ENCODE peak calls at places on chromosomes 7 and 10, in eight cellular contexts. One of them, this sample, is unnamed.

GRCh38 chr10:71835671-71836593 is 15.1 kb downstream of the PSAP start:
- DNase-seq in WTC11: no peak
- DNase-seq in NCI-H345: peak; percentile 15
- DNase-seq in left ventricle myocardium superior: peak; percentile 71
- DNase-seq in NCI-H526: peak; percentile 94
- DNase-seq in stimulated activated naive B cell treated with anti-CD40 and anti-IgM and Interleukin-4, amounts not matched to agents 10 μg/mL and 1 μg/mL and 100 μg/mL, for 72 hours: peak; percentile 93
- DNase-seq in PC-9: no peak
- DNase-seq in AG09319: peak; percentile 86
- DNase-seq in this sample: no peak

GRCh38 chr10:84820121-84820520 is 491.7 kb downstream of the CCSER2 start:
- DNase-seq in WTC11: no peak
- DNase-seq in NCI-H345: peak; percentile 20
- DNase-seq in left ventricle myocardium superior: no peak
- DNase-seq in NCI-H526: peak; percentile 75
- DNase-seq in stimulated activated naive B cell treated with anti-CD40 and anti-IgM and Interleukin-4, amounts not matched to agents 10 μg/mL and 1 μg/mL and 100 μg/mL, for 72 hours: no peak
- DNase-seq in PC-9: no peak
- DNase-seq in AG09319: no peak
- DNase-seq in this sample: peak; percentile 10

GRCh38 chr10:58622286-58622685 is 109.6 kb downstream of the BICC1 start:
- DNase-seq in WTC11: no peak
- DNase-seq in NCI-H345: no peak
- DNase-seq in left ventricle myocardium superior: no peak
- DNase-seq in NCI-H526: no peak
- DNase-seq in stimulated activated naive B cell treated with anti-CD40 and anti-IgM and Interleukin-4, amounts not matched to agents 10 μg/mL and 1 μg/mL and 100 μg/mL, for 72 hours: no peak
- DNase-seq in PC-9: no peak
- DNase-seq in AG09319: no peak
- DNase-seq in this sample: no peak

GRCh38 chr7:711093-711966 is 15.2 kb upstream of the DNAAF5 start:
- DNase-seq in WTC11: no peak
- DNase-seq in NCI-H345: no peak
- DNase-seq in left ventricle myocardium superior: peak; percentile 60
- DNase-seq in NCI-H526: no peak
- DNase-seq in stimulated activated naive B cell treated with anti-CD40 and anti-IgM and Interleukin-4, amounts not matched to agents 10 μg/mL and 1 μg/mL and 100 μg/mL, for 72 hours: no peak
- DNase-seq in PC-9: no peak
- DNase-seq in AG09319: no peak
- DNase-seq in this sample: no peak

GRCh38 chr10:78405231-78405630 is 371.6 kb downstream of the RPS24 start:
- DNase-seq in WTC11: no peak
- DNase-seq in NCI-H345: no peak
- DNase-seq in left ventricle myocardium superior: no peak
- DNase-seq in NCI-H526: no peak
- DNase-seq in stimulated activated naive B cell treated with anti-CD40 and anti-IgM and Interleukin-4, amounts not matched to agents 10 μg/mL and 1 μg/mL and 100 μg/mL, for 72 hours: no peak
- DNase-seq in PC-9: no peak
- DNase-seq in AG09319: no peak
- DNase-seq in this sample: no peak

GRCh38 chr10:32263300-32263699 is 83.7 kb downstream of the EPC1 start:
- DNase-seq in WTC11: no peak
- DNase-seq in NCI-H345: no peak
- DNase-seq in left ventricle myocardium superior: no peak
- DNase-seq in NCI-H526: no peak
- DNase-seq in stimulated activated naive B cell treated with anti-CD40 and anti-IgM and Interleukin-4, amounts not matched to agents 10 μg/mL and 1 μg/mL and 100 μg/mL, for 72 hours: no peak
- DNase-seq in PC-9: no peak
- DNase-seq in AG09319: no peak
- DNase-seq in this sample: no peak

GRCh38 chr10:73898730-73899400 is 12.1 kb upstream of the PLAU start:
- DNase-seq in WTC11: no peak
- DNase-seq in NCI-H345: no peak
- DNase-seq in left ventricle myocardium superior: no peak
- DNase-seq in NCI-H526: no peak
- DNase-seq in stimulated activated naive B cell treated with anti-CD40 and anti-IgM and Interleukin-4, amounts not matched to agents 10 μg/mL and 1 μg/mL and 100 μg/mL, for 72 hours: no peak
- DNase-seq in PC-9: no peak
- DNase-seq in AG09319: no peak
- DNase-seq in this sample: no peak

GRCh38 chr7:16356241-16356958 is 64.9 kb downstream of the CRPPA start:
- DNase-seq in WTC11: no peak
- DNase-seq in NCI-H345: no peak
- DNase-seq in left ventricle myocardium superior: no peak
- DNase-seq in NCI-H526: no peak
- DNase-seq in stimulated activated naive B cell treated with anti-CD40 and anti-IgM and Interleukin-4, amounts not matched to agents 10 μg/mL and 1 μg/mL and 100 μg/mL, for 72 hours: no peak
- DNase-seq in PC-9: no peak
- DNase-seq in AG09319: no peak
- DNase-seq in this sample: no peak

GRCh38 chr7:141511370-141512335 is 39.6 kb upstream of the AGK start:
- DNase-seq in WTC11: peak; percentile 61
- DNase-seq in NCI-H345: no peak
- DNase-seq in left ventricle myocardium superior: peak; percentile 34
- DNase-seq in NCI-H526: peak; percentile 85
- DNase-seq in stimulated activated naive B cell treated with anti-CD40 and anti-IgM and Interleukin-4, amounts not matched to agents 10 μg/mL and 1 μg/mL and 100 μg/mL, for 72 hours: no peak
- DNase-seq in PC-9: peak; percentile 5
- DNase-seq in AG09319: no peak
- DNase-seq in this sample: no peak

GRCh38 chr10:128526793-128527375 is 400.7 kb upstream of the MKI67 start:
- DNase-seq in WTC11: peak; percentile 27
- DNase-seq in NCI-H345: peak; percentile 94
- DNase-seq in left ventricle myocardium superior: no peak
- DNase-seq in NCI-H526: no peak
- DNase-seq in stimulated activated naive B cell treated with anti-CD40 and anti-IgM and Interleukin-4, amounts not matched to agents 10 μg/mL and 1 μg/mL and 100 μg/mL, for 72 hours: no peak
- DNase-seq in PC-9: no peak
- DNase-seq in AG09319: no peak
- DNase-seq in this sample: no peak

GRCh38 chr7:140653319-140654108 is 12.9 kb upstream of the DENND2A start:
- DNase-seq in WTC11: peak; percentile 66
- DNase-seq in NCI-H345: peak; percentile 80
- DNase-seq in left ventricle myocardium superior: no peak
- DNase-seq in NCI-H526: peak; percentile 94
- DNase-seq in stimulated activated naive B cell treated with anti-CD40 and anti-IgM and Interleukin-4, amounts not matched to agents 10 μg/mL and 1 μg/mL and 100 μg/mL, for 72 hours: no peak
- DNase-seq in PC-9: peak; percentile 63
- DNase-seq in AG09319: peak; percentile 80
- DNase-seq in this sample: peak; percentile 65

GRCh38 chr7:47333131-47333887 is 248.6 kb downstream of the TNS3 start:
- DNase-seq in WTC11: no peak
- DNase-seq in NCI-H345: no peak
- DNase-seq in left ventricle myocardium superior: no peak
- DNase-seq in NCI-H526: no peak
- DNase-seq in stimulated activated naive B cell treated with anti-CD40 and anti-IgM and Interleukin-4, amounts not matched to agents 10 μg/mL and 1 μg/mL and 100 μg/mL, for 72 hours: no peak
- DNase-seq in PC-9: no peak
- DNase-seq in AG09319: no peak
- DNase-seq in this sample: no peak

GRCh38 chr10:85612833-85613232 is 753.8 kb downstream of the GRID1 start:
- DNase-seq in WTC11: peak; percentile 29
- DNase-seq in NCI-H345: no peak
- DNase-seq in left ventricle myocardium superior: no peak
- DNase-seq in NCI-H526: peak; percentile 0
- DNase-seq in stimulated activated naive B cell treated with anti-CD40 and anti-IgM and Interleukin-4, amounts not matched to agents 10 μg/mL and 1 μg/mL and 100 μg/mL, for 72 hours: no peak
- DNase-seq in PC-9: no peak
- DNase-seq in AG09319: no peak
- DNase-seq in this sample: peak; percentile 8

GRCh38 chr7:55415173-55415778 is 50.1 kb downstream of the LANCL2 start:
- DNase-seq in WTC11: peak; percentile 82
- DNase-seq in NCI-H345: peak; percentile 84
- DNase-seq in left ventricle myocardium superior: peak; percentile 80
- DNase-seq in NCI-H526: peak; percentile 89
- DNase-seq in stimulated activated naive B cell treated with anti-CD40 and anti-IgM and Interleukin-4, amounts not matched to agents 10 μg/mL and 1 μg/mL and 100 μg/mL, for 72 hours: peak; percentile 60
- DNase-seq in PC-9: peak; percentile 82
- DNase-seq in AG09319: peak; percentile 34
- DNase-seq in this sample: peak; percentile 43

GRCh38 chr7:76412249-76412648 is 2.8 kb upstream of the SSC4D start:
- DNase-seq in WTC11: no peak
- DNase-seq in NCI-H345: no peak
- DNase-seq in left ventricle myocardium superior: no peak
- DNase-seq in NCI-H526: no peak
- DNase-seq in stimulated activated naive B cell treated with anti-CD40 and anti-IgM and Interleukin-4, amounts not matched to agents 10 μg/mL and 1 μg/mL and 100 μg/mL, for 72 hours: no peak
- DNase-seq in PC-9: no peak
- DNase-seq in AG09319: no peak
- DNase-seq in this sample: no peak

GRCh38 chr7:65239707-65240352 is 133.8 kb upstream of the ZNF92 start:
- DNase-seq in WTC11: peak; percentile 68
- DNase-seq in NCI-H345: peak; percentile 54
- DNase-seq in left ventricle myocardium superior: peak; percentile 60
- DNase-seq in NCI-H526: peak; percentile 81
- DNase-seq in stimulated activated naive B cell treated with anti-CD40 and anti-IgM and Interleukin-4, amounts not matched to agents 10 μg/mL and 1 μg/mL and 100 μg/mL, for 72 hours: no peak
- DNase-seq in PC-9: peak; percentile 19
- DNase-seq in AG09319: no peak
- DNase-seq in this sample: no peak

GRCh38 chr10:117914330-117914729 is 132.4 kb downstream of the RAB11FIP2 start:
- DNase-seq in WTC11: no peak
- DNase-seq in NCI-H345: no peak
- DNase-seq in left ventricle myocardium superior: no peak
- DNase-seq in NCI-H526: no peak
- DNase-seq in stimulated activated naive B cell treated with anti-CD40 and anti-IgM and Interleukin-4, amounts not matched to agents 10 μg/mL and 1 μg/mL and 100 μg/mL, for 72 hours: no peak
- DNase-seq in PC-9: no peak
- DNase-seq in AG09319: no peak
- DNase-seq in this sample: no peak

GRCh38 chr7:23530901-23531793 is 634 bp downstream of the TRA2A start:
- DNase-seq in WTC11: peak; percentile 53
- DNase-seq in NCI-H345: peak; percentile 47
- DNase-seq in left ventricle myocardium superior: peak; percentile 54
- DNase-seq in NCI-H526: peak; percentile 83
- DNase-seq in stimulated activated naive B cell treated with anti-CD40 and anti-IgM and Interleukin-4, amounts not matched to agents 10 μg/mL and 1 μg/mL and 100 μg/mL, for 72 hours: peak; percentile 44
- DNase-seq in PC-9: peak; percentile 17
- DNase-seq in AG09319: no peak
- DNase-seq in this sample: no peak

GRCh38 chr7:4734587-4735365 is 40.6 kb upstream of the AP5Z1 start:
- DNase-seq in WTC11: no peak
- DNase-seq in NCI-H345: no peak
- DNase-seq in left ventricle myocardium superior: peak; percentile 59
- DNase-seq in NCI-H526: no peak
- DNase-seq in stimulated activated naive B cell treated with anti-CD40 and anti-IgM and Interleukin-4, amounts not matched to agents 10 μg/mL and 1 μg/mL and 100 μg/mL, for 72 hours: no peak
- DNase-seq in PC-9: no peak
- DNase-seq in AG09319: no peak
- DNase-seq in this sample: no peak

GRCh38 chr10:121978511-121978910 is 3.5 kb upstream of the NSMCE4A start:
- DNase-seq in WTC11: no peak
- DNase-seq in NCI-H345: no peak
- DNase-seq in left ventricle myocardium superior: no peak
- DNase-seq in NCI-H526: no peak
- DNase-seq in stimulated activated naive B cell treated with anti-CD40 and anti-IgM and Interleukin-4, amounts not matched to agents 10 μg/mL and 1 μg/mL and 100 μg/mL, for 72 hours: no peak
- DNase-seq in PC-9: no peak
- DNase-seq in AG09319: no peak
- DNase-seq in this sample: no peak

GRCh38 chr10:130137077-130137448 is 872 bp downstream of the GLRX3 start:
- DNase-seq in WTC11: no peak
- DNase-seq in NCI-H345: no peak
- DNase-seq in left ventricle myocardium superior: no peak
- DNase-seq in NCI-H526: no peak
- DNase-seq in stimulated activated naive B cell treated with anti-CD40 and anti-IgM and Interleukin-4, amounts not matched to agents 10 μg/mL and 1 μg/mL and 100 μg/mL, for 72 hours: no peak
- DNase-seq in PC-9: no peak
- DNase-seq in AG09319: no peak
- DNase-seq in this sample: no peak

GRCh38 chr7:12231097-12231496 is 20.0 kb downstream of the TMEM106B start:
- DNase-seq in WTC11: no peak
- DNase-seq in NCI-H345: no peak
- DNase-seq in left ventricle myocardium superior: no peak
- DNase-seq in NCI-H526: no peak
- DNase-seq in stimulated activated naive B cell treated with anti-CD40 and anti-IgM and Interleukin-4, amounts not matched to agents 10 μg/mL and 1 μg/mL and 100 μg/mL, for 72 hours: no peak
- DNase-seq in PC-9: no peak
- DNase-seq in AG09319: no peak
- DNase-seq in this sample: no peak

GRCh38 chr10:104577171-104577570 is 63.9 kb upstream of the SORCS3 start:
- DNase-seq in WTC11: no peak
- DNase-seq in NCI-H345: no peak
- DNase-seq in left ventricle myocardium superior: no peak
- DNase-seq in NCI-H526: no peak
- DNase-seq in stimulated activated naive B cell treated with anti-CD40 and anti-IgM and Interleukin-4, amounts not matched to agents 10 μg/mL and 1 μg/mL and 100 μg/mL, for 72 hours: no peak
- DNase-seq in PC-9: no peak
- DNase-seq in AG09319: no peak
- DNase-seq in this sample: no peak

GRCh38 chr7:39375047-39375873 is 190.9 kb upstream of the YAE1 start:
- DNase-seq in WTC11: no peak
- DNase-seq in NCI-H345: no peak
- DNase-seq in left ventricle myocardium superior: no peak
- DNase-seq in NCI-H526: no peak
- DNase-seq in stimulated activated naive B cell treated with anti-CD40 and anti-IgM and Interleukin-4, amounts not matched to agents 10 μg/mL and 1 μg/mL and 100 μg/mL, for 72 hours: no peak
- DNase-seq in PC-9: no peak
- DNase-seq in AG09319: no peak
- DNase-seq in this sample: no peak

GRCh38 chr7:150754950-150755349 is 17.7 kb downstream of the GIMAP5 start:
- DNase-seq in WTC11: no peak
- DNase-seq in NCI-H345: no peak
- DNase-seq in left ventricle myocardium superior: no peak
- DNase-seq in NCI-H526: no peak
- DNase-seq in stimulated activated naive B cell treated with anti-CD40 and anti-IgM and Interleukin-4, amounts not matched to agents 10 μg/mL and 1 μg/mL and 100 μg/mL, for 72 hours: no peak
- DNase-seq in PC-9: no peak
- DNase-seq in AG09319: no peak
- DNase-seq in this sample: no peak